ENCODE peak calls at places on chromosome 13, in ten cellular contexts. One of them, this sample, is unnamed.

GRCh38 chr13:19685034-19685433 is 51.6 kb downstream of the MPHOSPH8 start:
- DNase-seq in epithelial cell of proximal tubule: peak
- DNase-seq in ovary: no peak
- DNase-seq in lung: no peak
- DNase-seq in AG09309: no peak
- DNase-seq in A549: peak
- DNase-seq in thoracic aorta: no peak
- DNase-seq in GM13977: no peak
- DNase-seq in foreskin fibroblast: no peak
- DNase-seq in RWPE1: no peak
- DNase-seq in this sample: no peak

GRCh38 chr13:110716235-110716505 is 2.7 kb downstream of the ING1 start:
- DNase-seq in epithelial cell of proximal tubule: no peak
- DNase-seq in ovary: no peak
- DNase-seq in lung: peak
- DNase-seq in AG09309: no peak
- DNase-seq in A549: peak
- DNase-seq in thoracic aorta: no peak
- DNase-seq in GM13977: no peak
- DNase-seq in foreskin fibroblast: peak
- DNase-seq in RWPE1: no peak
- DNase-seq in this sample: no peak

GRCh38 chr13:49693191-49693733 is 2.0 kb upstream of the EBPL start:
- DNase-seq in epithelial cell of proximal tubule: no peak
- DNase-seq in ovary: no peak
- DNase-seq in lung: no peak
- DNase-seq in AG09309: no peak
- DNase-seq in A549: peak
- DNase-seq in thoracic aorta: no peak
- DNase-seq in GM13977: no peak
- DNase-seq in foreskin fibroblast: no peak
- DNase-seq in RWPE1: no peak
- DNase-seq in this sample: no peak

GRCh38 chr13:29677627-29678026 is 82.1 kb upstream of the SLC7A1 start:
- DNase-seq in epithelial cell of proximal tubule: no peak
- DNase-seq in ovary: no peak
- DNase-seq in lung: no peak
- DNase-seq in AG09309: no peak
- DNase-seq in A549: no peak
- DNase-seq in thoracic aorta: no peak
- DNase-seq in GM13977: no peak
- DNase-seq in foreskin fibroblast: no peak
- DNase-seq in RWPE1: no peak
- DNase-seq in this sample: no peak

GRCh38 chr13:99542788-99543406 is 41.6 kb downstream of the TM9SF2 start:
- DNase-seq in epithelial cell of proximal tubule: no peak
- DNase-seq in ovary: no peak
- DNase-seq in lung: no peak
- DNase-seq in AG09309: no peak
- DNase-seq in A549: no peak
- DNase-seq in thoracic aorta: no peak
- DNase-seq in GM13977: peak
- DNase-seq in foreskin fibroblast: no peak
- DNase-seq in RWPE1: no peak
- DNase-seq in this sample: no peak

GRCh38 chr13:114024603-114025431 is 50.9 kb upstream of the C13orf46 start:
- DNase-seq in epithelial cell of proximal tubule: no peak
- DNase-seq in ovary: no peak
- DNase-seq in lung: no peak
- DNase-seq in AG09309: no peak
- DNase-seq in A549: no peak
- DNase-seq in thoracic aorta: no peak
- DNase-seq in GM13977: peak
- DNase-seq in foreskin fibroblast: no peak
- DNase-seq in RWPE1: no peak
- DNase-seq in this sample: no peak

GRCh38 chr13:89150362-89150761 is 1479.2 kb downstream of the SLITRK5 start:
- DNase-seq in epithelial cell of proximal tubule: no peak
- DNase-seq in ovary: no peak
- DNase-seq in lung: no peak
- DNase-seq in AG09309: no peak
- DNase-seq in A549: peak
- DNase-seq in thoracic aorta: no peak
- DNase-seq in GM13977: no peak
- DNase-seq in foreskin fibroblast: no peak
- DNase-seq in RWPE1: no peak
- DNase-seq in this sample: no peak

GRCh38 chr13:45807520-45808099 is 43.9 kb downstream of the SIAH3 start:
- DNase-seq in epithelial cell of proximal tubule: peak
- DNase-seq in ovary: no peak
- DNase-seq in lung: no peak
- DNase-seq in AG09309: peak
- DNase-seq in A549: peak
- DNase-seq in thoracic aorta: no peak
- DNase-seq in GM13977: peak
- DNase-seq in foreskin fibroblast: peak
- DNase-seq in RWPE1: peak
- DNase-seq in this sample: no peak

GRCh38 chr13:74299688-74300087 is 165.5 kb upstream of the KLF12 start:
- DNase-seq in epithelial cell of proximal tubule: no peak
- DNase-seq in ovary: no peak
- DNase-seq in lung: no peak
- DNase-seq in AG09309: no peak
- DNase-seq in A549: no peak
- DNase-seq in thoracic aorta: no peak
- DNase-seq in GM13977: no peak
- DNase-seq in foreskin fibroblast: no peak
- DNase-seq in RWPE1: no peak
- DNase-seq in this sample: no peak

GRCh38 chr13:23567792-23568480 is 2.3 kb upstream of the TNFRSF19 start:
- DNase-seq in epithelial cell of proximal tubule: no peak
- DNase-seq in ovary: no peak
- DNase-seq in lung: no peak
- DNase-seq in AG09309: no peak
- DNase-seq in A549: no peak
- DNase-seq in thoracic aorta: no peak
- DNase-seq in GM13977: no peak
- DNase-seq in foreskin fibroblast: no peak
- DNase-seq in RWPE1: no peak
- DNase-seq in this sample: no peak

GRCh38 chr13:23572836-23573235 is 2.6 kb downstream of the TNFRSF19 start:
- DNase-seq in epithelial cell of proximal tubule: no peak
- DNase-seq in ovary: no peak
- DNase-seq in lung: no peak
- DNase-seq in AG09309: no peak
- DNase-seq in A549: no peak
- DNase-seq in thoracic aorta: no peak
- DNase-seq in GM13977: no peak
- DNase-seq in foreskin fibroblast: no peak
- DNase-seq in RWPE1: no peak
- DNase-seq in this sample: no peak

GRCh38 chr13:23570099-23570926 is at the start of gene TNFRSF19:
- DNase-seq in epithelial cell of proximal tubule: no peak
- DNase-seq in ovary: no peak
- DNase-seq in lung: no peak
- DNase-seq in AG09309: peak
- DNase-seq in A549: no peak
- DNase-seq in thoracic aorta: no peak
- DNase-seq in GM13977: no peak
- DNase-seq in foreskin fibroblast: peak
- DNase-seq in RWPE1: no peak
- DNase-seq in this sample: no peak

GRCh38 chr13:23574421-23574820 is 4.2 kb downstream of the TNFRSF19 start:
- DNase-seq in epithelial cell of proximal tubule: no peak
- DNase-seq in ovary: no peak
- DNase-seq in lung: no peak
- DNase-seq in AG09309: no peak
- DNase-seq in A549: no peak
- DNase-seq in thoracic aorta: no peak
- DNase-seq in GM13977: no peak
- DNase-seq in foreskin fibroblast: no peak
- DNase-seq in RWPE1: no peak
- DNase-seq in this sample: no peak

GRCh38 chr13:23570931-23571330 is 719 bp downstream of the TNFRSF19 start:
- DNase-seq in epithelial cell of proximal tubule: no peak
- DNase-seq in ovary: no peak
- DNase-seq in lung: no peak
- DNase-seq in AG09309: no peak
- DNase-seq in A549: no peak
- DNase-seq in thoracic aorta: no peak
- DNase-seq in GM13977: no peak
- DNase-seq in foreskin fibroblast: no peak
- DNase-seq in RWPE1: no peak
- DNase-seq in this sample: no peak
- TF ChIP-seq CTCF in epithelial cell of proximal tubule: peak
- TF ChIP-seq CTCF in ovary: no peak
- TF ChIP-seq CTCF in lung: no peak
- TF ChIP-seq CTCF in AG09309: peak
- TF ChIP-seq CTCF in A549: no peak
- TF ChIP-seq CTCF in thoracic aorta: no peak
- TF ChIP-seq CTCF in GM13977: no peak
- TF ChIP-seq CTCF in foreskin fibroblast: peak
- TF ChIP-seq CTCF in RWPE1: no peak
- TF ChIP-seq CTCF in this sample: peak

GRCh38 chr13:92384410-92384809 is 842.2 kb upstream of the GPC6 start:
- DNase-seq in epithelial cell of proximal tubule: no peak
- DNase-seq in ovary: no peak
- DNase-seq in lung: no peak
- DNase-seq in AG09309: no peak
- DNase-seq in A549: no peak
- DNase-seq in thoracic aorta: no peak
- DNase-seq in GM13977: no peak
- DNase-seq in foreskin fibroblast: no peak
- DNase-seq in RWPE1: no peak
- DNase-seq in this sample: no peak

GRCh38 chr13:92377396-92377795 is 849.2 kb upstream of the GPC6 start:
- DNase-seq in epithelial cell of proximal tubule: no peak
- DNase-seq in ovary: no peak
- DNase-seq in lung: no peak
- DNase-seq in AG09309: no peak
- DNase-seq in A549: no peak
- DNase-seq in thoracic aorta: no peak
- DNase-seq in GM13977: no peak
- DNase-seq in foreskin fibroblast: no peak
- DNase-seq in RWPE1: no peak
- DNase-seq in this sample: no peak

GRCh38 chr13:92379371-92379770 is 847.2 kb upstream of the GPC6 start:
- DNase-seq in epithelial cell of proximal tubule: no peak
- DNase-seq in ovary: no peak
- DNase-seq in lung: no peak
- DNase-seq in AG09309: no peak
- DNase-seq in A549: no peak
- DNase-seq in thoracic aorta: no peak
- DNase-seq in GM13977: no peak
- DNase-seq in foreskin fibroblast: no peak
- DNase-seq in RWPE1: no peak
- DNase-seq in this sample: no peak
- TF ChIP-seq CTCF in epithelial cell of proximal tubule: no peak
- TF ChIP-seq CTCF in ovary: no peak
- TF ChIP-seq CTCF in lung: no peak
- TF ChIP-seq CTCF in AG09309: no peak
- TF ChIP-seq CTCF in A549: no peak
- TF ChIP-seq CTCF in thoracic aorta: no peak
- TF ChIP-seq CTCF in GM13977: no peak
- TF ChIP-seq CTCF in foreskin fibroblast: no peak
- TF ChIP-seq CTCF in RWPE1: no peak
- TF ChIP-seq CTCF in this sample: no peak

GRCh38 chr13:98103942-98104880 is 38.7 kb upstream of the FARP1 start:
- DNase-seq in epithelial cell of proximal tubule: no peak
- DNase-seq in ovary: no peak
- DNase-seq in lung: no peak
- DNase-seq in AG09309: no peak
- DNase-seq in A549: peak
- DNase-seq in thoracic aorta: no peak
- DNase-seq in GM13977: no peak
- DNase-seq in foreskin fibroblast: no peak
- DNase-seq in RWPE1: peak
- DNase-seq in this sample: no peak
- TF ChIP-seq CTCF in epithelial cell of proximal tubule: peak
- TF ChIP-seq CTCF in ovary: no peak
- TF ChIP-seq CTCF in lung: no peak
- TF ChIP-seq CTCF in AG09309: peak
- TF ChIP-seq CTCF in A549: no peak
- TF ChIP-seq CTCF in thoracic aorta: no peak
- TF ChIP-seq CTCF in GM13977: no peak
- TF ChIP-seq CTCF in foreskin fibroblast: peak
- TF ChIP-seq CTCF in RWPE1: no peak
- TF ChIP-seq CTCF in this sample: peak

GRCh38 chr13:80975903-80976302 is 635.0 kb upstream of the SPRY2 start:
- DNase-seq in epithelial cell of proximal tubule: no peak
- DNase-seq in ovary: no peak
- DNase-seq in lung: no peak
- DNase-seq in AG09309: no peak
- DNase-seq in A549: no peak
- DNase-seq in thoracic aorta: no peak
- DNase-seq in GM13977: no peak
- DNase-seq in foreskin fibroblast: no peak
- DNase-seq in RWPE1: no peak
- DNase-seq in this sample: no peak

GRCh38 chr13:80973721-80974120 is 632.8 kb upstream of the SPRY2 start:
- DNase-seq in epithelial cell of proximal tubule: no peak
- DNase-seq in ovary: no peak
- DNase-seq in lung: no peak
- DNase-seq in AG09309: no peak
- DNase-seq in A549: no peak
- DNase-seq in thoracic aorta: no peak
- DNase-seq in GM13977: no peak
- DNase-seq in foreskin fibroblast: no peak
- DNase-seq in RWPE1: no peak
- DNase-seq in this sample: no peak

GRCh38 chr13:80977168-80977567 is 636.2 kb upstream of the SPRY2 start:
- DNase-seq in epithelial cell of proximal tubule: no peak
- DNase-seq in ovary: no peak
- DNase-seq in lung: no peak
- DNase-seq in AG09309: no peak
- DNase-seq in A549: no peak
- DNase-seq in thoracic aorta: no peak
- DNase-seq in GM13977: no peak
- DNase-seq in foreskin fibroblast: no peak
- DNase-seq in RWPE1: no peak
- DNase-seq in this sample: no peak

DNA sequence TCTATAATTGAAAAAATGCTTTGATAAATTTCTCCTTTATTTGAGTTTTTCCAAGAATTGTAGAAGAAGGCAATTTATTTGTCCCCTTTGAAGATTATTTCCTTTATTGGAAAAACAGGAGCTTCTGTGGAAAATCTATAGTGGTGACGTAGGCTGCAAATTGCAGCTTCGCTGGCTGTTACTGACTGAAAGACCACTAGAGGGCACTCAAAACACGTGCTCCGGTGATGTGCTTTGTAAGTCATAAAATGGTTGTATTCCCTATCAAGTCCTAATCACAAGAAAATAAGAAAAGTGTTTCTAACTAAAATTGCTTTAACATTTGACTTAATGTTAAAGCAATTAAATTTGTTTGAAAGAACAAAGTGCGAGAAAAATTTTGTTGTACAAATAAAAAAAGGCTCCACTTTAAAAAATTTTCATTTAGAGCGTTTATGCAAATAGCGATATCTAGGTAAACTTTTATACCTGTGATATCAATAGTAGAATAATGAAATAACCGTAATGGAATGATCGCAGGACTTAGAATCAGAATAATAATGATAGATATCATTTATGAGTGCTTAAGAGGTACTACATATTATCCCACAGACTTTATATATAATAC is 638.2 kb upstream of the SPRY2 start:
- DNase-seq in epithelial cell of proximal tubule: peak
- DNase-seq in ovary: no peak
- DNase-seq in lung: peak
- DNase-seq in AG09309: peak
- DNase-seq in A549: peak
- DNase-seq in thoracic aorta: no peak
- DNase-seq in GM13977: peak
- DNase-seq in foreskin fibroblast: peak
- DNase-seq in RWPE1: peak
- DNase-seq in this sample: no peak
- TF ChIP-seq CTCF in epithelial cell of proximal tubule: peak
- TF ChIP-seq CTCF in ovary: no peak
- TF ChIP-seq CTCF in lung: peak
- TF ChIP-seq CTCF in AG09309: peak
- TF ChIP-seq CTCF in A549: peak
- TF ChIP-seq CTCF in thoracic aorta: peak
- TF ChIP-seq CTCF in GM13977: peak
- TF ChIP-seq CTCF in foreskin fibroblast: peak
- TF ChIP-seq CTCF in RWPE1: peak
- TF ChIP-seq CTCF in this sample: peak

This sample was measured in osteocyte.